ENCODE peak calls at places on chromosomes 11 and 22, in eight cellular contexts. U is NT2/D1; C is AG04449; F is CD8-positive, alpha-beta T cell; I is mesendoderm; L is mucosa of descending colon; J is cardiac muscle cell; Y is left ventricle myocardium inferior. E is an unnamed sample.

GRCh38 chr22:46738961-46739870 is 1.2 kb upstream of the CERK start:
- DNase-seq in U (no peak), C (no peak), F (peak), I (peak), L (peak), J (peak), Y (no peak), E (peak)

GRCh38 chr11:119305556-119306372 is 11.2 kb downstream of the MCAM start:
- DNase-seq in U (no peak), C (no peak), F (no peak), I (no peak), L (no peak), J (no peak), Y (no peak), E (no peak)

GRCh38 chr22:36350751-36351594 is 36.8 kb downstream of the MYH9 start:
- DNase-seq in U (no peak), C (no peak), F (peak), I (peak), L (no peak), J (no peak), Y (no peak), E (peak)

GRCh38 chr11:64810891-64811272 is 531 bp upstream of the MEN1 start:
- DNase-seq in U (no peak), C (no peak), F (peak), I (no peak), L (peak), J (no peak), Y (no peak), E (peak)

GRCh38 chr11:119323532-119324033 is 6.7 kb upstream of the MCAM start:
- DNase-seq in U (peak), C (no peak), F (peak), I (peak), L (peak), J (peak), Y (peak), E (peak)

GRCh38 chr11:7480132-7480531 is 5.2 kb upstream of the OLFML1 start:
- DNase-seq in U (peak), C (no peak), F (no peak), I (peak), L (no peak), J (peak), Y (no peak), E (no peak)

GRCh38 chr22:20154602-20155183 is 3.8 kb upstream of the CCDC188 start:
- DNase-seq in U (no peak), C (no peak), F (no peak), I (no peak), L (no peak), J (no peak), Y (no peak), E (no peak)

GRCh38 chr11:88105952-88106351 is 69.3 kb downstream of the RAB38 start:
- DNase-seq in U (no peak), C (no peak), F (no peak), I (no peak), L (no peak), J (no peak), Y (no peak), E (no peak)

GRCh38 chr11:8256271-8257002 is 7.2 kb downstream of the LMO1 start:
- DNase-seq in U (no peak), C (no peak), F (no peak), I (no peak), L (no peak), J (no peak), Y (no peak), E (no peak)

GRCh38 chr22:27635852-27636251 is 165.7 kb downstream of the MN1 start:
- DNase-seq in U (no peak), C (no peak), F (no peak), I (no peak), L (no peak), J (no peak), Y (no peak), E (no peak)

GRCh38 chr11:130217632-130218031 is 58.0 kb downstream of the ST14 start:
- DNase-seq in U (no peak), C (no peak), F (no peak), I (no peak), L (no peak), J (no peak), Y (no peak), E (no peak)

GRCh38 chr22:40120783-40121182 is 56.9 kb upstream of the TNRC6B start:
- DNase-seq in U (no peak), C (no peak), F (no peak), I (no peak), L (no peak), J (no peak), Y (no peak), E (no peak)

GRCh38 chr11:3835100-3835485 is 5.7 kb downstream of the RHOG start:
- DNase-seq in U (no peak), C (no peak), F (no peak), I (peak), L (no peak), J (no peak), Y (no peak), E (no peak)

GRCh38 chr22:42613869-42614268 is 814 bp downstream of the POLDIP3 start:
- DNase-seq in U (no peak), C (no peak), F (peak), I (peak), L (no peak), J (peak), Y (no peak), E (no peak)

GRCh38 chr11:111512296-111513239 is at the start of gene BTG4:
- DNase-seq in U (no peak), C (no peak), F (peak), I (peak), L (no peak), J (peak), Y (no peak), E (no peak)

GRCh38 chr11:7973011-7973410 is 7.8 kb upstream of the NLRP10 start:
- DNase-seq in U (no peak), C (no peak), F (no peak), I (no peak), L (no peak), J (no peak), Y (no peak), E (no peak)

GRCh38 chr11:70327717-70328116 is 57.2 kb downstream of the PPFIA1 start:
- DNase-seq in U (no peak), C (no peak), F (no peak), I (no peak), L (no peak), J (no peak), Y (no peak), E (no peak)

GRCh38 chr11:2675540-2675939 is 24.3 kb downstream of the KCNQ1OT1 start:
- DNase-seq in U (no peak), C (no peak), F (no peak), I (no peak), L (no peak), J (no peak), Y (no peak), E (no peak)

GRCh38 chr22:45905924-45906865 is 70.8 kb downstream of the WNT7B start:
- DNase-seq in U (no peak), C (peak), F (no peak), I (no peak), L (no peak), J (peak), Y (peak), E (no peak)

GRCh38 chr22:29253561-29254282 is 14.1 kb downstream of the RHBDD3 start:
- DNase-seq in U (no peak), C (no peak), F (no peak), I (peak), L (no peak), J (no peak), Y (no peak), E (no peak)

GRCh38 chr22:19579880-19580279 is 55.7 kb upstream of the CLDN5 start:
- DNase-seq in U (no peak), C (no peak), F (no peak), I (no peak), L (no peak), J (peak), Y (peak), E (no peak)

DNA sequence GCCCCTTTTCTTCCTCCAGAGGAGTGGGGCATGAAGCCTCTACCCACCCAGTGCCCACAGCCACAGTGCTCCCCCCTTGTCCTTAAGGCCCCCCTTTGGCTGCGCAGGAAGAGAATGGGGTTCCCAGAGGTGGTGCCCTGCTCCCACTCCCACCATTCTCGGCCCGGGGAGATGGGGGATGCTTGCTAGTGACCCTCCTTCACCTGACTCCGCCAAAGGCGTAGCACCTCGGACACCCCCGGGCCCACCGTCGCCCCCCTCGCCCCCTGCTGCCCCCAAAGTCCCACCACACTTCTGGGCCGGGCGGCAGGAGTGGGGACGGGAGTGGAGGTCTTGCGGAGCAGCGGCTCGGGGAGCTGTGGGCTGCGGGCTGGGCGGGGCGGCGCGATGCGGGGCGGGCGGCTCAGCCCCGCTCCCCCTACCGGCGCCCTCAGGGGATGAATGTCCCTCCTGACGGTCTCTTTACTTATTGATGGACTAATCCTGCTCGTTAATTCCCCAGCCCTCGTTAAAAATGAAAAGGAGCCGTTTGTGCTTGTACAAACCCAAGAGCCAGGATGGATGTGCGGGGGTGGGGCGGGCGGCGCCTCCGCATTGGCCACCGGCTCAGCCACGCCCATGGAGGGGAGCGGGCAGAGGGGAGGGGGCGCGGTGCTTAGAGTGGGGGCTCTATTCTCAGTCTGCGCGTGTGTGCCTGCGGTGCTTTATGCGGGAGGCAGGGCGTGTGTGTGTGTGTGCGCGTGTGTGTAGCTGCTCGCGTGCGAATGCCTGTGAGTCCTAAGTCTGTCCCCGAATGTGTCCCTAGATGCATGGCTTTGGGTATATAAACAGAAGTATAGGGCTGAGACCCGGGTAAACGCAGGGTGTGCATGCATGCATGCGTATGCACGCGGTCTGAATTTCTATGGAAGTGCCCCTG is 25.6 kb downstream of the SYT7 start:
- DNase-seq in U (no peak), C (no peak), F (no peak), I (no peak), L (no peak), J (no peak), Y (no peak), E (no peak)
- H3K4me3 ChIP-seq in U (peak), C (no peak), F (no peak), I (no peak), L (no peak), J (peak), Y (no peak), E (no peak)

DNA sequence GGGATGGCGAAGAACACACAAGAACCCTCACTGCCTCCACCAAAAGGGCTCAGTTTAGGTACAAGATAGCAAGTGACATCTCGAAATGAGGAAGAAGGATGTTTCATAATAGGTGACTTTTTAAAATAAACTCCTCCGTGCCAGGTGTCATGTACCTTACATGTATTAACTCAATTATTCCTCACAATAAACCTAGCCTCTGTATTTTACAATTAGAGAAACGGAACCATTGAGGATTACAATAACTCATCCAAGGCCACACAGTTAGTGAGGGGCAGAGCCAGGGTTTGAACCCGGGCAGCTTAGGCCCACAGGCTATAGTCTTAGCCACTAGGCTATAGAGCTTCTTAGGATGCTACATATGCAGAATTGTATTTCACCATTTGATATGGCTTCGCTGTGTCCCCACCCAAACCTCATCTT is 965 bp upstream of the PAMR1 start:
- DNase-seq in U (no peak), C (no peak), F (no peak), I (peak), L (no peak), J (no peak), Y (no peak), E (no peak)
- H3K4me3 ChIP-seq in U (no peak), C (peak), F (no peak), I (no peak), L (no peak), J (no peak), Y (peak), E (no peak)

GRCh38 chr11:62404918-62405317 is 13.9 kb upstream of the SCGB1A1 start:
- DNase-seq in U (no peak), C (no peak), F (no peak), I (no peak), L (no peak), J (no peak), Y (no peak), E (no peak)
- H3K4me3 ChIP-seq in U (no peak), C (no peak), F (no peak), I (no peak), L (no peak), J (no peak), Y (no peak), E (no peak)

GRCh38 chr11:102147632-102148031 is 37.4 kb downstream of the YAP1 start:
- DNase-seq in U (no peak), C (no peak), F (no peak), I (no peak), L (no peak), J (peak), Y (no peak), E (no peak)

GRCh38 chr11:102147031-102147430 is 36.8 kb downstream of the YAP1 start:
- DNase-seq in U (no peak), C (no peak), F (no peak), I (no peak), L (no peak), J (peak), Y (no peak), E (no peak)

GRCh38 chr11:102143867-102144266 is 33.6 kb downstream of the YAP1 start:
- DNase-seq in U (no peak), C (no peak), F (no peak), I (no peak), L (no peak), J (no peak), Y (no peak), E (no peak)

GRCh38 chr11:102142333-102142732 is 32.1 kb downstream of the YAP1 start:
- DNase-seq in U (no peak), C (no peak), F (no peak), I (no peak), L (no peak), J (no peak), Y (no peak), E (no peak)

DNA sequence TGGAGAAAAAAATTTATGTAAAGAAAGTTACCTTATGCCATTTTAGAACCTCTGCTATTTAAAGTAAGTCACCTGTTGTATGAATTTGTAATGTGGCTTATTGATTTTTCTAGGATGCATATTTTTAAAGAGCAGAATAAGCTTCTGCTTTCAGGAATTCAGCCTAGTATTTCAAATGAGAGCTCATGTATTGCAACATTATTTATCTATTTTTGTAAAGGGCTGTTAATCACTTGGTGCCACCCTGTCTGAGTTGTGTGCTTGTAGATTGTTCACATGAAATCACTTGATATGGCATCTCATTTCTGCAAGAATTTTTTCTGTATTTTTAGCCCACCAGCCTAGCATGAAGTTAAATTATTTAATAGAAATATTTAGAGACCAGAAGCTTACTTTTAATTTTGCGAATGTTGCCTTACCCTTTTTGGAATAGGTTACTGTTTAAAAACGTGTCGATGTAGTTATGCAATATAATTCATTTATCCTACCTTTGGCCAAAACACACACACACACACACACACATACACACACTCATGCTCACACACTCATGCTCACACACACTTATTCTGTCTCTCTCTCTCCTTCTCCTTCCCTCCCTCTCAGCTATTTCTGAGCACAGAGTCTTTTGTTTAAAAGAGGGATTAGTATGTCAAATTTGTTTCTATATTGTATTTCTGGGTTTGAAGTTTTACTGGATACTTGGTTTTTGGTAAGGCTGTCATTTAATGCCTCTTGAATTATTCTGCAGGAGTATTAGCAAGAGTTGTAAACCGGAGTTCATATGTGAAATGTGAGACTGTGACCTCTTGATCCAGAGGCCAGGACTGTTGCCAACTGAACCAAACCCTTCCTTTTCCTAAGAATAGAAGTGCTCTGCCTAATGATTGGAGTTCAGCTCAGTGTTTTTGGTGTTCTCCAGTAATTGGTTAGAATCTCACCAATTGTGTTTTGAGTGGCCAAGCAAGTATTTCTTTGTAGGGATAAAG is 34.4 kb downstream of the YAP1 start:
- DNase-seq in U (no peak), C (no peak), F (no peak), I (no peak), L (peak), J (peak), Y (peak), E (peak)
- H3K4me3 ChIP-seq in U (no peak), C (no peak), F (no peak), I (no peak), L (no peak), J (no peak), Y (peak), E (no peak)

GRCh38 chr22:50624347-50625130 is 3.4 kb downstream of the ARSA start:
- DNase-seq in U (no peak), C (no peak), F (no peak), I (no peak), L (no peak), J (no peak), Y (no peak), E (no peak)

GRCh38 chr22:50622723-50623327 is 5.1 kb downstream of the ARSA start:
- DNase-seq in U (no peak), C (no peak), F (no peak), I (no peak), L (peak), J (no peak), Y (no peak), E (peak)

GRCh38 chr22:50620861-50621490 is 7.0 kb downstream of the ARSA start:
- DNase-seq in U (no peak), C (no peak), F (peak), I (no peak), L (peak), J (no peak), Y (no peak), E (peak)

GRCh38 chr22:50621948-50622722 is 5.8 kb downstream of the ARSA start:
- DNase-seq in U (no peak), C (no peak), F (peak), I (no peak), L (peak), J (no peak), Y (no peak), E (peak)

GRCh38 chr22:50621491-50621880 is 6.5 kb downstream of the ARSA start:
- DNase-seq in U (no peak), C (no peak), F (peak), I (no peak), L (peak), J (no peak), Y (no peak), E (no peak)
- H3K4me3 ChIP-seq in U (no peak), C (no peak), F (peak), I (no peak), L (no peak), J (peak), Y (peak), E (peak)

DNA sequence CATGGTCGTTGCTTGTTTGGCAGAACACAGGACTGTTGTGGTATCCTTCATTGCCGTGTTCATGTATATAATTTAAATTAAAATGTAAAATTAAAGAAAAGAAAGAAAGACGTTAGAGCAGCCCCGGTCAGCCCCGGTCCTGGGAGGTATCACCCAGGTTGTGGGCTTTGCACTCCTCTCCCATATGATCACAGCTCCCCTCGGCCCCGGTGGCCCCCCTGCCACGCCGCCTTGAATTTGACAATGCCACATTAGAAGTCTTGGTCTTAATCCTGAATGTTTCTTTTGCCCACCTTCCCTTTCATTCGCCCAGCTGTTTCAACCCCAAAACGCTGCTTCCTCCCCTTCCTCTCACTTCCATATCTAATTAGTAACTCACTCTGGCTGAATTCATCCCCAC is 11.4 kb downstream of the APOBEC3A start:
- DNase-seq in U (no peak), C (no peak), F (no peak), I (no peak), L (no peak), J (no peak), Y (no peak), E (no peak)
- H3K4me3 ChIP-seq in U (no peak), C (no peak), F (no peak), I (no peak), L (no peak), J (no peak), Y (no peak), E (no peak)